ENCODE peak calls at places on chromosomes 2 and 18, in five cellular contexts. One of them, this sample, is unnamed.

GRCh38 chr18:30945769-30946168 is 96.8 kb downstream of the DSC3 start:
- DNase-seq in activated CD4-positive, alpha-beta T cell treated with anti-CD3 and anti-CD28 coated beads for 24 hours: no peak
- DNase-seq in stomach: no peak
- DNase-seq in brain pericyte: no peak
- DNase-seq in progenitor cell of endocrine pancreas: no peak
- DNase-seq in this sample: no peak

GRCh38 chr18:34707670-34708069 is 2.4 kb upstream of the DTNA start:
- DNase-seq in brain pericyte: no peak
- DNase-seq in activated CD4-positive, alpha-beta T cell treated with anti-CD3 and anti-CD28 coated beads for 24 hours: no peak
- DNase-seq in stomach: no peak
- DNase-seq in progenitor cell of endocrine pancreas: no peak
- DNase-seq in this sample: peak; percentile 89

GRCh38 chr2:15181092-15181745 is 379.9 kb downstream of the NBAS start:
- DNase-seq in activated CD4-positive, alpha-beta T cell treated with anti-CD3 and anti-CD28 coated beads for 24 hours: no peak
- DNase-seq in progenitor cell of endocrine pancreas: no peak
- DNase-seq in brain pericyte: no peak
- DNase-seq in stomach: no peak
- DNase-seq in this sample: no peak

GRCh38 chr2:226888971-226889370 is 53.1 kb downstream of the RHBDD1 start:
- DNase-seq in stomach: no peak
- DNase-seq in brain pericyte: no peak
- DNase-seq in progenitor cell of endocrine pancreas: no peak
- DNase-seq in activated CD4-positive, alpha-beta T cell treated with anti-CD3 and anti-CD28 coated beads for 24 hours: no peak
- DNase-seq in this sample: no peak

GRCh38 chr2:235605306-235605998 is 111.6 kb downstream of the AGAP1 start:
- DNase-seq in progenitor cell of endocrine pancreas: no peak
- DNase-seq in stomach: peak; percentile 50
- DNase-seq in activated CD4-positive, alpha-beta T cell treated with anti-CD3 and anti-CD28 coated beads for 24 hours: no peak
- DNase-seq in brain pericyte: no peak
- DNase-seq in this sample: peak; percentile 33

GRCh38 chr2:219533930-219534661 is 9.5 kb downstream of the CHPF start:
- DNase-seq in activated CD4-positive, alpha-beta T cell treated with anti-CD3 and anti-CD28 coated beads for 24 hours: no peak
- DNase-seq in brain pericyte: no peak
- DNase-seq in stomach: no peak
- DNase-seq in progenitor cell of endocrine pancreas: no peak
- DNase-seq in this sample: no peak

GRCh38 chr2:128447538-128447885 is 128.8 kb upstream of the HS6ST1 start:
- DNase-seq in progenitor cell of endocrine pancreas: no peak
- DNase-seq in stomach: peak; percentile 7
- DNase-seq in activated CD4-positive, alpha-beta T cell treated with anti-CD3 and anti-CD28 coated beads for 24 hours: no peak
- DNase-seq in brain pericyte: no peak
- DNase-seq in this sample: no peak

GRCh38 chr2:74045454-74045853 is 60.7 kb downstream of the TET3 start:
- DNase-seq in activated CD4-positive, alpha-beta T cell treated with anti-CD3 and anti-CD28 coated beads for 24 hours: no peak
- DNase-seq in brain pericyte: no peak
- DNase-seq in progenitor cell of endocrine pancreas: no peak
- DNase-seq in stomach: no peak
- DNase-seq in this sample: no peak

GRCh38 chr2:170850251-170850650 is 33.6 kb downstream of the GAD1 start:
- DNase-seq in activated CD4-positive, alpha-beta T cell treated with anti-CD3 and anti-CD28 coated beads for 24 hours: no peak
- DNase-seq in progenitor cell of endocrine pancreas: no peak
- DNase-seq in brain pericyte: no peak
- DNase-seq in stomach: no peak
- DNase-seq in this sample: no peak

GRCh38 chr2:234479465-234479864 is 17.4 kb downstream of the ARL4C start:
- DNase-seq in stomach: no peak
- DNase-seq in brain pericyte: no peak
- DNase-seq in activated CD4-positive, alpha-beta T cell treated with anti-CD3 and anti-CD28 coated beads for 24 hours: no peak
- DNase-seq in progenitor cell of endocrine pancreas: no peak
- DNase-seq in this sample: no peak

GRCh38 chr2:119592436-119592835 is 48.2 kb downstream of the CFAP221 start:
- DNase-seq in progenitor cell of endocrine pancreas: no peak
- DNase-seq in brain pericyte: no peak
- DNase-seq in activated CD4-positive, alpha-beta T cell treated with anti-CD3 and anti-CD28 coated beads for 24 hours: no peak
- DNase-seq in stomach: no peak
- DNase-seq in this sample: no peak

GRCh38 chr2:55155764-55156221 is 76.3 kb downstream of the CLHC1 start:
- DNase-seq in progenitor cell of endocrine pancreas: no peak
- DNase-seq in brain pericyte: no peak
- DNase-seq in stomach: no peak
- DNase-seq in activated CD4-positive, alpha-beta T cell treated with anti-CD3 and anti-CD28 coated beads for 24 hours: no peak
- DNase-seq in this sample: no peak

GRCh38 chr2:158766524-158766923 is 28.6 kb upstream of the DAPL1 start:
- DNase-seq in progenitor cell of endocrine pancreas: no peak
- DNase-seq in activated CD4-positive, alpha-beta T cell treated with anti-CD3 and anti-CD28 coated beads for 24 hours: no peak
- DNase-seq in brain pericyte: no peak
- DNase-seq in stomach: no peak
- DNase-seq in this sample: no peak

GRCh38 chr2:164061129-164061746 is 325.4 kb upstream of the FIGN start:
- DNase-seq in brain pericyte: no peak
- DNase-seq in progenitor cell of endocrine pancreas: peak; percentile 18
- DNase-seq in stomach: peak; percentile 28
- DNase-seq in activated CD4-positive, alpha-beta T cell treated with anti-CD3 and anti-CD28 coated beads for 24 hours: no peak
- DNase-seq in this sample: peak; percentile 14

GRCh38 chr2:240997856-240998705 is at the start of gene SNED1:
- DNase-seq in stomach: peak; percentile 93
- DNase-seq in activated CD4-positive, alpha-beta T cell treated with anti-CD3 and anti-CD28 coated beads for 24 hours: peak; percentile 41
- DNase-seq in progenitor cell of endocrine pancreas: peak; percentile 65
- DNase-seq in brain pericyte: peak; percentile 67
- DNase-seq in this sample: peak; percentile 58

GRCh38 chr2:26864226-26864625 is 16.3 kb downstream of the DPYSL5 start:
- DNase-seq in stomach: no peak
- DNase-seq in progenitor cell of endocrine pancreas: no peak
- DNase-seq in brain pericyte: no peak
- DNase-seq in activated CD4-positive, alpha-beta T cell treated with anti-CD3 and anti-CD28 coated beads for 24 hours: no peak
- DNase-seq in this sample: no peak

GRCh38 chr18:24805156-24805555 is 344.7 kb downstream of the HRH4 start:
- DNase-seq in progenitor cell of endocrine pancreas: no peak
- DNase-seq in stomach: no peak
- DNase-seq in brain pericyte: no peak
- DNase-seq in activated CD4-positive, alpha-beta T cell treated with anti-CD3 and anti-CD28 coated beads for 24 hours: no peak
- DNase-seq in this sample: no peak

GRCh38 chr2:142867161-142867560 is 10.3 kb upstream of the KYNU start:
- DNase-seq in brain pericyte: no peak
- DNase-seq in activated CD4-positive, alpha-beta T cell treated with anti-CD3 and anti-CD28 coated beads for 24 hours: no peak
- DNase-seq in progenitor cell of endocrine pancreas: no peak
- DNase-seq in stomach: no peak
- DNase-seq in this sample: no peak

GRCh38 chr2:37196320-37197195 is at the start of gene CEBPZOS:
- DNase-seq in brain pericyte: peak; percentile 44
- DNase-seq in stomach: peak; percentile 87
- DNase-seq in activated CD4-positive, alpha-beta T cell treated with anti-CD3 and anti-CD28 coated beads for 24 hours: peak; percentile 88
- DNase-seq in progenitor cell of endocrine pancreas: no peak
- DNase-seq in this sample: peak; percentile 27

GRCh38 chr2:230358305-230358704 is 31.3 kb downstream of the SP140L start:
- DNase-seq in activated CD4-positive, alpha-beta T cell treated with anti-CD3 and anti-CD28 coated beads for 24 hours: no peak
- DNase-seq in progenitor cell of endocrine pancreas: no peak
- DNase-seq in stomach: no peak
- DNase-seq in brain pericyte: no peak
- DNase-seq in this sample: no peak

GRCh38 chr18:64807560-64807959 is 658.7 kb upstream of the LINC00305 start:
- DNase-seq in brain pericyte: no peak
- DNase-seq in activated CD4-positive, alpha-beta T cell treated with anti-CD3 and anti-CD28 coated beads for 24 hours: no peak
- DNase-seq in stomach: no peak
- DNase-seq in progenitor cell of endocrine pancreas: no peak
- DNase-seq in this sample: no peak

GRCh38 chr2:127091148-127091547 is 15.8 kb downstream of the BIN1 start:
- DNase-seq in brain pericyte: no peak
- DNase-seq in stomach: no peak
- DNase-seq in progenitor cell of endocrine pancreas: no peak
- DNase-seq in activated CD4-positive, alpha-beta T cell treated with anti-CD3 and anti-CD28 coated beads for 24 hours: no peak
- DNase-seq in this sample: no peak

GRCh38 chr2:101517753-101518152 is 42.8 kb upstream of the RFX8 start:
- DNase-seq in brain pericyte: no peak
- DNase-seq in activated CD4-positive, alpha-beta T cell treated with anti-CD3 and anti-CD28 coated beads for 24 hours: no peak
- DNase-seq in progenitor cell of endocrine pancreas: no peak
- DNase-seq in stomach: no peak
- DNase-seq in this sample: peak; percentile 35

GRCh38 chr2:28445448-28446258 is 50.2 kb upstream of the PLB1 start:
- DNase-seq in brain pericyte: peak; percentile 64
- DNase-seq in progenitor cell of endocrine pancreas: no peak
- DNase-seq in stomach: no peak
- DNase-seq in activated CD4-positive, alpha-beta T cell treated with anti-CD3 and anti-CD28 coated beads for 24 hours: peak; percentile 48
- DNase-seq in this sample: peak; percentile 63

GRCh38 chr18:78406743-78407455 is 572.7 kb upstream of the SALL3 start:
- DNase-seq in brain pericyte: no peak
- DNase-seq in activated CD4-positive, alpha-beta T cell treated with anti-CD3 and anti-CD28 coated beads for 24 hours: no peak
- DNase-seq in progenitor cell of endocrine pancreas: no peak
- DNase-seq in stomach: peak; percentile 86
- DNase-seq in this sample: no peak

This sample was measured in dermis microvascular lymphatic vessel endothelial cell.